ENCODE peak calls at places on chromosomes 4 and X, in five cellular contexts. X, I, Q, W and H are unnamed samples.

GRCh38 chrX:20267924-20268701 is 1.4 kb upstream of the RPS6KA3 start:
- DNase-seq in X (peak), I (no peak), Q (no peak), W (no peak), H (no peak)

GRCh38 chr4:135185256-135185655 is 983.7 kb upstream of the PABPC4L start:
- DNase-seq in X (no peak), I (no peak), Q (no peak), W (peak), H (no peak)

GRCh38 chrX:19514791-19515614 is at the start of gene MAP3K15:
- DNase-seq in X (peak), I (peak), Q (no peak), W (no peak), H (no peak)

GRCh38 chr4:5051692-5052423 is 578 bp downstream of the STK32B start:
- DNase-seq in X (no peak), I (no peak), Q (no peak), W (no peak), H (no peak)

GRCh38 chr4:26873391-26874026 is 12.9 kb downstream of the STIM2 start:
- DNase-seq in X (no peak), I (no peak), Q (no peak), W (no peak), H (no peak)

GRCh38 chrX:111095974-111096870 is at the start of gene PAK3:
- DNase-seq in X (peak), I (no peak), Q (no peak), W (no peak), H (peak)

GRCh38 chrX:125436855-125437254 is 117.2 kb downstream of the TEX13C start:
- DNase-seq in X (no peak), I (no peak), Q (no peak), W (no peak), H (peak)

GRCh38 chr4:52376107-52376704 is 282.9 kb downstream of the USP46 start:
- DNase-seq in X (peak), I (peak), Q (peak), W (no peak), H (peak)

GRCh38 chr4:166197166-166197565 is 324.1 kb downstream of the TLL1 start:
- DNase-seq in X (no peak), I (no peak), Q (no peak), W (no peak), H (no peak)

GRCh38 chr4:156422576-156422975 is 468.9 kb upstream of the CTSO start:
- DNase-seq in X (no peak), I (no peak), Q (no peak), W (no peak), H (no peak)

GRCh38 chr4:94536049-94536448 is 84.3 kb downstream of the PDLIM5 start:
- DNase-seq in X (no peak), I (no peak), Q (no peak), W (no peak), H (no peak)

GRCh38 chr4:44760142-44760898 is 34.0 kb upstream of the GNPDA2 start:
- DNase-seq in X (peak), I (peak), Q (peak), W (no peak), H (peak)

GRCh38 chr4:124697441-124697840 is 15.1 kb downstream of the ANKRD50 start:
- DNase-seq in X (no peak), I (no peak), Q (no peak), W (no peak), H (no peak)

GRCh38 chr4:156193116-156193515 is 239.4 kb upstream of the CTSO start:
- DNase-seq in X (no peak), I (no peak), Q (no peak), W (no peak), H (no peak)

GRCh38 chr4:113699772-113700171 is 61.8 kb downstream of the CAMK2D start:
- DNase-seq in X (no peak), I (no peak), Q (no peak), W (no peak), H (no peak)

GRCh38 chr4:5421416-5421815 is 286.9 kb downstream of the EVC2 start:
- DNase-seq in X (no peak), I (no peak), Q (no peak), W (no peak), H (no peak)

GRCh38 chrX:74521961-74522833 is 92.2 kb downstream of the RLIM start:
- DNase-seq in X (peak), I (no peak), Q (no peak), W (no peak), H (no peak)

GRCh38 chr4:180059216-180059881 is 2183.9 kb upstream of the TENM3 start:
- DNase-seq in X (peak), I (no peak), Q (no peak), W (no peak), H (no peak)

GRCh38 chr4:162229670-162230069 is 65.9 kb upstream of the FSTL5 start:
- DNase-seq in X (no peak), I (no peak), Q (peak), W (no peak), H (no peak)

GRCh38 chr4:186770446-186771175 is 47.0 kb upstream of the FAT1 start:
- DNase-seq in X (no peak), I (no peak), Q (no peak), W (no peak), H (no peak)

GRCh38 chr4:98027827-98028226 is 115.4 kb downstream of the STPG2 start:
- DNase-seq in X (no peak), I (no peak), Q (peak), W (no peak), H (peak)

GRCh38 chrX:140525448-140525847 is 20.6 kb upstream of the SOX3 start:
- DNase-seq in X (no peak), I (no peak), Q (no peak), W (no peak), H (no peak)

GRCh38 chr4:39635023-39635422 is 3.6 kb downstream of the SMIM14 start:
- DNase-seq in X (no peak), I (no peak), Q (no peak), W (no peak), H (no peak)

GRCh38 chr4:41442818-41443217 is 95.1 kb upstream of the LIMCH1 start:
- DNase-seq in X (no peak), I (no peak), Q (no peak), W (no peak), H (no peak)

GRCh38 chr4:8240211-8241041 is 29.1 kb upstream of the HTRA3 start:
- DNase-seq in X (no peak), I (no peak), Q (no peak), W (no peak), H (no peak)

GRCh38 chr4:41009411-41009810 is 204.9 kb downstream of the APBB2 start:
- DNase-seq in X (no peak), I (no peak), Q (no peak), W (no peak), H (no peak)

GRCh38 chrX:101417981-101418841 is 10.2 kb downstream of the HNRNPH2 start:
- DNase-seq in X (peak), I (no peak), Q (no peak), W (no peak), H (no peak)

GRCh38 chrX:136608295-136608933 is 39.5 kb upstream of the CD40LG start:
- DNase-seq in X (no peak), I (no peak), Q (peak), W (no peak), H (peak)

GRCh38 chr4:41512139-41512538 is 25.8 kb upstream of the LIMCH1 start:
- DNase-seq in X (no peak), I (no peak), Q (no peak), W (no peak), H (no peak)

GRCh38 chrX:46965125-46965758 is 53.0 kb downstream of the JADE3 start:
- DNase-seq in X (no peak), I (no peak), Q (no peak), W (no peak), H (no peak)

GRCh38 chr4:73309211-73309610 is 50.6 kb upstream of the ANKRD17 start:
- DNase-seq in X (no peak), I (no peak), Q (no peak), W (no peak), H (no peak)

GRCh38 chr4:78691333-78691732 is 84.8 kb upstream of the BMP2K start:
- DNase-seq in X (no peak), I (no peak), Q (no peak), W (no peak), H (no peak)

GRCh38 chr4:1243451-1244080 is 5.4 kb downstream of the CTBP1 start:
- DNase-seq in X (peak), I (no peak), Q (no peak), W (no peak), H (peak)

GRCh38 chr4:12595986-12596385 is 888.2 kb downstream of the RAB28 start:
- DNase-seq in X (no peak), I (no peak), Q (no peak), W (no peak), H (no peak)
- TF ChIP-seq JUND in X (no peak), I (no peak), Q (no peak), W (no peak), H (no peak)

GRCh38 chr4:3070709-3071500 is 3.4 kb downstream of the HTT-AS start:
- DNase-seq in X (no peak), I (no peak), Q (no peak), W (no peak), H (no peak)

GRCh38 chr4:3073158-3074077 is 920 bp downstream of the HTT-AS start:
- DNase-seq in X (peak), I (peak), Q (no peak), W (no peak), H (no peak)

GRCh38 chr4:3067473-3068001 is 6.8 kb downstream of the HTT-AS start:
- DNase-seq in X (no peak), I (no peak), Q (no peak), W (no peak), H (no peak)

GRCh38 chr4:3071811-3072210 is 2.5 kb downstream of the HTT-AS start:
- DNase-seq in X (no peak), I (no peak), Q (no peak), W (no peak), H (no peak)

DNA sequence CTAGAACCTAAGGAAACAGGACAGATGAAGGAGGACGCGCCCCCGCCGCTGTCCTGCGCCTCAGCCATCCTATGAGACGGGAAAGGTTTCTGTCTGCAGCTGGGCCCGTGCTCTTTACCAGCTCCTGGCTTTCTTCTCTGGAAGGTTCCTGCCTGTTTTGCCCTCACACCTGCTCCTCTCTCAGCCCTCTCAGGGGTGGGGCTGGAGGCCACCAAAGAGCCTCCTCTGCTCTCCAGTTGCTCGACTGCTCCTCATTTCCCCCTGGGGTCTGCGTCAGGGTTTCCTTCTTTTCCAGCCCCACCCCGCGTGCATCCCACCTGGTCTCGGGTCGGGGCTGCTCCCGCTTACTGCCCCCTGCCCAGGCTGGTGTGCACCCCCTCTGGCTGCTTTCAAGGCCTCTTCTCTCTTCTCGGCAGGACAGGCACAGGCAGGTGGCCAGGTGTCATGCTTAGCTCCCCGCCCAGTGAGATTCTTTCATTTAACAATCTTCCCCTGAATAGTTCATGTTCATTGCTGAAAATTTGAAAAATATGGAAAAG is 4.6 kb downstream of the HTT-AS start:
- DNase-seq in X (no peak), I (no peak), Q (no peak), W (no peak), H (no peak)
- TF ChIP-seq JUND in X (no peak), I (no peak), Q (no peak), W (no peak), H (no peak)

DNA sequence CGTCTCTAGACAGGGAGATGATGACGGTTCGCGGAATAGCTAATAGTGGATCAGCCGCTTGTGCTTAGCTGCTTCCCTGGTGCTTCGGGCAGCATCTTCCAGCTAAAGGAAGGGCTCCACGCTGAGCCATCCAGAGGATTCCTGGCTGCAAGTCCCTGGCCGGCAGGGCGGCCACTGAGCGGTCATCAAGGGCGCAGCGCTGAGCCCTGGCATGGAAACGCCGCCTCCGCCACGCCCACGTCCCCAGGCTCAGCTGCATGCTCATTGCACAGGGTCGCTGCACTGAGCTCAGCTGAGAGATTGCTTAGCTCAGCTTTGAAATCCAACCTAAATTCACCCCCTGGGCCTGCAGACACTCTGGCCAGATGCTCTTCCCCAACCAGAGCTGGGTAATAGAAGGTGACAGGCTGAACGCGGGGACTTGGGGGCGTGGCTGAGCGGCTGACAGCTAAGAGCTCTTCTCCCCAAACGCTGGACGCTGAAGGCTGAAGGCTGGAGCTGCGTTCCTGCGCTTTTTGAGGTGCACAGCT is 118.2 kb upstream of the KIT start:
- DNase-seq in X (peak), I (peak), Q (no peak), W (no peak), H (peak)
- TF ChIP-seq JUND in X (no peak), I (no peak), Q (no peak), W (no peak), H (no peak)

DNA sequence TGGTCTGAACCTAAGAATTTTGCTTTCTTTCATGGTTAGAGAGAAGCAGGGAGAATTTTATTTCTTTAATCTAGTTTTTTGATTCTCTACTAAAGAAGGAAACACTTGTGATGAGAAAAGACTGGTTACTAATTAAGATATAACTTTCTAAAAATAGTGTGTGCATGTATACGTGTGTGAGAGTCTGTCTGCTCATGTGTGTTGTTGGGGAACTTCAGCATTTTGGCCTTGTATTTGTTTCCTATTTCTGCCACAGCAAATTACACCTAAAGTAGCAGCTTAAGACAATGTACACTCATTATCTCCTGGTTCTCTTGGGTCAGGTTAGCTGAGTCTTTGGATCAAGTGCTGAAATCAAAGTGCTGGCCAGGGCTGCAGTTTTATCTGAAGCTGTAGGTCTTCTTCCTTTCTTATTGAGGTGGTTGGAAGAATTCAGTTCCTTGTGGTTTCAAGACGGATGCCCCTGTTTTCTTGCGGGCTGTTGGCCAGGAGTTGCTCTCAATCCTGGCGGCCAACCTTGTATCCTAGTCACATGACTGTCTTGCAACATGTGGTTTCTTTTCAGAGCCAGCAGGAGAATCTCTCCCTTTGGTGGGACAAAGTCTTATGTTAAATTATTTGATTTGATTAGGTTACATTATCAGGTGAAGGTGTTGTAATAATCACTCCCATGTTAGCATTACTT is 188.4 kb upstream of the CLNK start:
- DNase-seq in X (no peak), I (no peak), Q (no peak), W (no peak), H (no peak)
- TF ChIP-seq JUND in X (no peak), I (no peak), Q (no peak), W (no peak), H (no peak)

DNA sequence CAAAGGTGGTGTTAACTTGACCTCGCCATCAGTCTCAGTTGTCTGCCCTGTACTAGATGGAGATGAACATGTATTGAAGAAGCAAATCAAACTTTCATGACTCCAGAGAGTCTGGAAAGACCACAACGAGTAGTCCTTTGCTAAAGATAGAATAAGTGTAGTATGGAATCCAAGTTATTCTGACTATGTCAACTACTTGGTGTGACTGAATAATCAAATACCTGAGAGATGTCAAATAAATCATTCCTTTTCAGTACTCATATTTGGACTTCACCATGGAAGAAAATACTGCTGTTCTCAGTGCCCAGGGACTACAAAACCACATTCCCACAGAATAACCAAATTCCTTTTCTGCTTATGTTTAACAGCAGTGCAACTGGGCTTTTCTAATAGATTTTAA is 161.2 kb upstream of the SPRY1 start:
- DNase-seq in X (no peak), I (no peak), Q (no peak), W (no peak), H (no peak)
- TF ChIP-seq JUND in X (peak), I (no peak), Q (no peak), W (no peak), H (no peak)

DNA sequence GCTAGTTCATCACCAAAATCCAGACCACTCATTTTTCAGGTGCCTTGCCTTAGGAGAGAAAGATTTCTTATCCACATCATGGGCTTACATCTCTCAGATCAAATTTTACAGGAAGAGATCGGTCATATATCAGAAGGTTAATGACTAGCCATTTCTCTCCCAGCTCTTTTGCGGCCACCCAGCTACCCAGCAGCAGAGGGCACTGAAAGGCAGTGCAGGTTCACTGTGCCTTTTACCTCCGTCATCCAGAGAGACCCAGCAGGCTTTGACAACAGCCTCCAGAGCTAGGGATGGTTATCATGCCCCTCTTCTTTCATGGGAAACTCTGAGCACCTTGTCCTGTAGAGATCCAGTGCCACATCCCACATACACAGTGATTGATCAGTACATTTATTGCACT is 384.8 kb downstream of the AFF2 start:
- DNase-seq in X (no peak), I (no peak), Q (no peak), W (no peak), H (no peak)
- TF ChIP-seq JUND in X (no peak), I (no peak), Q (no peak), W (no peak), H (no peak)

GRCh38 chr4:67288964-67289363 is 256.3 kb downstream of the CENPC start:
- DNase-seq in X (peak), I (peak), Q (no peak), W (peak), H (peak)
- TF ChIP-seq JUND in X (no peak), I (no peak), Q (no peak), W (no peak), H (no peak)

GRCh38 chr4:153497091-153497531 is 31.0 kb downstream of the TMEM131L start:
- DNase-seq in X (no peak), I (peak), Q (no peak), W (no peak), H (no peak)
- TF ChIP-seq JUND in X (peak), I (no peak), Q (no peak), W (no peak), H (no peak)

GRCh38 chr4:13990596-13991589 is 363.4 kb upstream of the BOD1L1 start:
- DNase-seq in X (peak), I (peak), Q (no peak), W (no peak), H (no peak)
- TF ChIP-seq JUND in X (no peak), I (no peak), Q (no peak), W (no peak), H (no peak)